ENCODE peak calls at places on chromosomes 4 and X, in four cellular contexts. A is lung, R is transverse colon, D is iPS DF 6.9. E is an unnamed sample.

GRCh38 chr4:185143596-185143969 is 517 bp downstream of the SLC25A4 start:
- DNase-seq in A (no peak), R (peak; percentile 58), D (no peak), E (no peak)

GRCh38 chrX:50827996-50828395 is 14.0 kb upstream of the SHROOM4 start:
- DNase-seq in A (no peak), R (no peak), D (no peak), E (no peak)

GRCh38 chr4:99625369-99625768 is 32.3 kb downstream of the C4orf54 start:
- DNase-seq in A (no peak), R (no peak), D (no peak), E (no peak)

GRCh38 chrX:109485470-109486340 is 3.8 kb upstream of the GUCY2F start:
- DNase-seq in A (peak; percentile 56), R (peak; percentile 63), D (no peak), E (peak; percentile 65)

GRCh38 chr4:138113819-138114415 is 128.2 kb downstream of the SLC7A11 start:
- DNase-seq in A (no peak), R (no peak), D (no peak), E (no peak)

GRCh38 chr4:81605278-81605677 is 133.6 kb upstream of the RASGEF1B start:
- DNase-seq in A (no peak), R (no peak), D (no peak), E (no peak)

GRCh38 chrX:17361620-17362019 is 13.4 kb upstream of the NHS start:
- DNase-seq in A (no peak), R (no peak), D (no peak), E (no peak)

GRCh38 chr4:61555789-61556188 is 355.7 kb downstream of the ADGRL3 start:
- DNase-seq in A (no peak), R (peak; percentile 22), D (no peak), E (peak; percentile 98)

GRCh38 chrX:123835661-123836371 is 24.0 kb upstream of the XIAP start:
- DNase-seq in A (no peak), R (peak; percentile 26), D (no peak), E (peak; percentile 51)

GRCh38 chr4:118352843-118353373 is at the start of gene PRSS12:
- DNase-seq in A (peak; percentile 75), R (peak; percentile 85), D (peak; percentile 48), E (peak; percentile 43)

DNA sequence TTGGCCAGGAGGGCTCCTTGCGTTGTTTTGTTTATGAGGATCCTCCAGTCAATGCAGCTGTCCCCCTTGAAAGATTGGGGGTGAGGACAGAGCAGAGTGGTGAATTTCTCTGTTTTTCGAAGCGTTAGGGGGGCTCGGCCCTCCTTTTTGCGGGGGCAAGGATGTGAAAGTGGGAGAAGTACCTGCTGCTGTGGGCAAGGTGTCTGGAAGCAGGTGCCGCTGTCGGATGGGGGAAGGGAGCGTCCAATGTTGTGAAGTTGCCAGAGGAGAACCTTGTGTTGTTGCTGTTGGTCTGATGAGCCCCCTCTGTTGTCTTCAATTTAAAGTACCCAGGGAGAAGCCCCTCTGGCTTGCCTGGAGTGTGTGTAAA is 613 bp downstream of the GLRB start:
- DNase-seq in A (no peak), R (no peak), D (no peak), E (no peak)
- H3K27ac ChIP-seq in A (no peak overlapping the region), R (no peak overlapping the region), D (no peak overlapping the region), E (no peak overlapping the region)

GRCh38 chr4:4417886-4418285 is 31.0 kb downstream of the NSG1 start:
- DNase-seq in A (no peak), R (no peak), D (no peak), E (no peak)
- H3K36me3 ChIP-seq in A (peaks cover 29% of the 10 kb centered on the region), R (peaks cover 32% of the 10 kb centered on the region), D (peaks cover 12% of the 10 kb centered on the region), E (peaks cover 20% of the 10 kb centered on the region)

GRCh38 chrX:130166503-130166777 is 799 bp upstream of the AIFM1 start:
- DNase-seq in A (no peak), R (no peak), D (no peak), E (no peak)
- H3K27ac ChIP-seq in A (peak overlapping the region; percentile 96), R (peak overlapping the region; percentile 89), D (no peak overlapping the region), E (peak overlapping the region; percentile 88)

DNA sequence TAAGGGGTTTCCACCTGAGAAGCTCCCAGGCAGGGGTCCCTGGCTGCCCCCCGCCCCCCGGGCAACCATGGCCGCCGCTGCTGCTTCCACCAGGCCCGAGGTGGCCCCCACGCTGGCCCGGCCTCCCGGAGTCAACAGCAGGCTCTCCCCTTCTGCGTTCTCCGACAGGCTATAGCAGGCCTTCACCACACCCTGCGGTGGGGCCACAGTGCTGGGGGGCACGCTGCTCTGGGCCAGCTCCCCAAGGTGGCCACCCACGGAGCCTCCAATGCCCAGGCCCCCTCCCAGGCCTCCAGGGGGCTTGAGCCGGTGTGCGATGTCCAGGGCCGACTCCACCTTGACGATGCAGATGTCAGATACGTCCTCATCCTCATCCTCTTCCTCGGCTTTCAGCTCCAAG is 72.5 kb downstream of the UBE2K start:
- DNase-seq in A (no peak), R (no peak), D (no peak), E (no peak)
- H3K36me3 ChIP-seq in A (peaks cover 2% of the 10 kb centered on the region), R (peaks cover 3% of the 10 kb centered on the region), D (peaks cover 2% of the 10 kb centered on the region), E (peaks cover 36% of the 10 kb centered on the region)

DNA sequence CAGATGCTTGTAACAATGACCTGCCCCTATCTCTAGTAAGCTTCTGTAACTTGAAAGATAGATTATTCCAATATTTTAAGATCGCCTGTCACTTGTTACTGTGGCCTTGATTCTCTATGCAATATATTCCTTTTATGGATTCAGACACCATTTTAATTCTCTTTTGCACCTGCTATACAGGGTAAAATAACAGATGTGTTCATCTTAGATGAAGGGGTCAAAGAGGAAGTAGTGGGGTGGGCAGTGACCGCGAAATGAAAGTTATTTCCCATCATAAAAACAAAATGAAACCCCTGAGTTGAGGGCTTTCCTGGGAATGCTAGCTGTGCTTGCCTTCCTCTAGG is 175.9 kb downstream of the TSPAN5 start:
- DNase-seq in A (no peak), R (no peak), D (no peak), E (no peak)
- H3K27ac ChIP-seq in A (no peak overlapping the region), R (no peak overlapping the region), D (no peak overlapping the region), E (peak overlapping the region; percentile 72)

GRCh38 chrX:11113731-11114130 is 2.6 kb downstream of the HCCS start:
- DNase-seq in A (no peak), R (no peak), D (no peak), E (no peak)

GRCh38 chrX:11117751-11118150 is 6.6 kb downstream of the HCCS start:
- DNase-seq in A (no peak), R (no peak), D (no peak), E (no peak)

GRCh38 chrX:11125079-11125478 is 13.9 kb downstream of the HCCS start:
- DNase-seq in A (no peak), R (no peak), D (no peak), E (no peak)

GRCh38 chrX:11124094-11124493 is 13.0 kb downstream of the HCCS start:
- DNase-seq in A (no peak), R (no peak), D (no peak), E (no peak)

GRCh38 chrX:11119295-11119943 is 8.3 kb downstream of the HCCS start:
- DNase-seq in A (no peak), R (no peak), D (no peak), E (no peak)
- H3K36me3 ChIP-seq in A (peaks cover 28% of the 10 kb centered on the region), R (peaks cover 4% of the 10 kb centered on the region), D (peaks cover 11% of the 10 kb centered on the region), E (peaks cover 14% of the 10 kb centered on the region)

DNA sequence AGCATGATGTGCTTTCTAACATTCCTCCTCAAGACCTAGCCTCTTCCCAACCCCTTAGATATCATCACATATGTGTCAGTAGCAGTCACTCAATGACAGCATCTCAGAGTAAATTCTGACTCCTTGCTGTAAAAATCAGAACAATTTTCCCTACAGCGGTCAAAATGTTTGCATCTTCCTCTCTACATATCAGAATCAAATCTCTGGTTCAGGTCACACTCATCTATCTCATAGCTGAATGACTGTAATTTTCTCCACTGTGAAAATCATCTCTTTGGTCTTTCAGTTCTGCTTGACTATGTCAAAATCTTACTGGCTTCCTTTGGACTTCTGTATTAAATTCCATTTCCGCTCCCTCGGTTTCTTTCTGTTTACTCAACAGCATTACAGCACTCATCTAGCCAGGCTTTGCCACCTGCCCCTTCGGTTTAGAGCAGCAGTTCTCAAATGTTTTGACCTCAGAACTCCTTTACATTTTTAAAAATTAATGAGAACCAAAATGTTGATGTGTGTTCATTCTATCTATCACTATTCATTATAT is 57.3 kb downstream of the AGA start:
- DNase-seq in A (no peak), R (no peak), D (no peak), E (no peak)
- H3K27ac ChIP-seq in A (no peak overlapping the region), R (no peak overlapping the region), D (no peak overlapping the region), E (no peak overlapping the region)

DNA sequence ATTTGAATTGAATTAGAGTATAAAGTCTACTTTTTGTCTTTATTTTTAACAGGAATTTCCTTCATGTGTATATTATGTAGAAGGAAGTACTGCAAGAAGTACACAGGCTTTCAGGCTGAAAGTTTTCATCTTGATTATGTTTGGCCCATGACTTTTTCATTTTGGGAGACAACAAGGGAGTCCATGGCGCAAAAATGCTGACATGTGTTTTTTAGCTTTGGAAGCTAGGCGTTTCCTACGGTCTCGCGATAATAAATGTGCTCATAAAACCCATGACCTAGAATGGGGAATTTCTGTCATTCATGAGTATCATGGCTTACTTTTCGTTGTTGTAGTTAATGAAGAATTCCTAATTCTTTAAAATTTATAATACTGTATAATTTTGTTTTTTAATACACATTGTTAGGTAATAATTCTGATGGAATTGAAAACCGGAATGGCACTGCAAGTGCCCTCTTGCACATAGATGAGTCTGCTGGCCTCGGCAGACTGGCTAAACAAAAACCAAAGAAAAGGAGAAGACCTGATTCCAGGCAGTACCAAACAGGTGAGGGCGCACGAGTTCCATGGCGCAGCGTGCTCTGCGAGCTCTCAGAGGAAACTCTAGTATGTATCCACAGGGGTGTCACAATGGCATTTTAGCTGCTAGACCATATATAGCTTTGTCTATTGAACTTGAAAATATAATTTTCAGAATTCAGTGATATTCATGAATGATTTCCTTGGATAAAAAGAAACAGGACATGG is 59.1 kb downstream of the ZFX start:
- DNase-seq in A (no peak), R (no peak), D (no peak), E (no peak)
- H3K36me3 ChIP-seq in A (peaks cover 12% of the 10 kb centered on the region), R (peaks cover 4% of the 10 kb centered on the region), D (no peaks in the 10 kb centered on the region), E (peaks cover 46% of the 10 kb centered on the region)

DNA sequence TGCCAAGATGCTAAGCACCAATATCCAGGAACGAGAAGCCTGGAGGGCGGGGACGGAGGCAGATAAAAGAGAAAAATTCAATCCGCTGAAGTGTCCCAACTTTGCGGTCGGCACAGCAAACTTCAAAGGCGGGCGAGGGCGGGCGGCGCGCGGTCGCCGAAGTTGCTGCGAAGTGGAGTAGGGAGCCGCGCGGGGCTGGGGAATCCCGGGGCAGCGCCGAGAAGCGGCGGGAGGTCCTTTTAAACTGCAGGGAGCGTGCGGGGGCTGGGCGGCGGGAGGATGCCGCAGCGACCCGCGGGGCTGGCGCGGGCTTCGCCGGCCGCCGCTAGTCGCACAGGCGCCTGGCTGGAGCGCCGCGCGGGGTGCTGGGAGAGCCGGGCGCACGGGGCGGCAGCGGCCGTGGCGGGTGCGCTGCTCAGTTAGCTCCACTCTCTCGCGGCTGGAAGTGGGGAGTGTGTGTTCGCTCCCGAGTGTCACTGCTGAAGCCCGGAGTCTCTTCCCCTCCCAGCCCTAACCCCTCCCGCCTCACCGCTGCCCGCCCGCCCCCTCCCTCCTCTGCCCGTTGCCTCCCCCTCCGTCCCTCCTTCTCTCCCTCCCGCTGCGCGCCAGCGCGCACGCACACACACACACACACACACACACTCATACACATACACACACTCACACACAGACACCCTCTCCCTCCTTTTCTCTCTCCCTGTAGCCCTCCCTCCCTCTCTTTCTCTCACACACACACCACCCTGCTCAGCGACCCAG is at the start of gene NDNF:
- DNase-seq in A (peak; percentile 75), R (peak; percentile 69), D (no peak), E (no peak)
- H3K27ac ChIP-seq in A (peak within 1 kb of the TSS; percentile 60), R (peak within 1 kb of the TSS; percentile 79), D (no peak within 1 kb of the TSS), E (no peak within 1 kb of the TSS)

GRCh38 chr4:7805533-7806079 is 134.1 kb downstream of the AFAP1 start:
- DNase-seq in A (peak; percentile 89), R (no peak), D (no peak), E (peak; percentile 83)
- H3K36me3 ChIP-seq in A (no peaks in the 10 kb centered on the region), R (peaks cover 4% of the 10 kb centered on the region), D (no peaks in the 10 kb centered on the region), E (peaks cover 54% of the 10 kb centered on the region)